ENCODE peak calls at places on chromosomes 1 and 21, in five cellular contexts. L is AG08396, C is activated T-cell treated with anti-CD3 and anti-CD28 coated beads for 1 hour, U is CD14-positive monocyte, X is adrenal gland. G is an unnamed sample.

GRCh38 chr21:44427241-44428120 is 27.8 kb upstream of the LRRC3 start:
- DNase-seq in L (no peak), C (no peak), U (no peak), X (no peak), G (no peak)

GRCh38 chr1:18549131-18549530 is 68.4 kb downstream of the KLHDC7A start:
- DNase-seq in L (no peak), C (no peak), U (no peak), X (no peak), G (no peak)

GRCh38 chr1:113930499-113931161 is 1.5 kb downstream of the HIPK1 start:
- DNase-seq in L (peak), C (peak), U (peak), X (no peak), G (peak)

GRCh38 chr1:47972864-47973437 is 24.2 kb downstream of the TRABD2B start:
- DNase-seq in L (no peak), C (no peak), U (no peak), X (no peak), G (no peak)

GRCh38 chr1:15023976-15024375 is 129.6 kb upstream of the TMEM51 start:
- DNase-seq in L (no peak), C (no peak), U (no peak), X (no peak), G (no peak)

GRCh38 chr1:152164542-152165136 is 5.6 kb upstream of the RPTN start:
- DNase-seq in L (no peak), C (no peak), U (no peak), X (no peak), G (no peak)

GRCh38 chr1:180173952-180174351 is 19.3 kb downstream of the QSOX1 start:
- DNase-seq in L (peak), C (no peak), U (no peak), X (peak), G (no peak)

GRCh38 chr1:116404699-116405098 is 31.7 kb downstream of the ATP1A1 start:
- DNase-seq in L (no peak), C (no peak), U (no peak), X (no peak), G (no peak)

GRCh38 chr1:1272341-1273151 is 1.1 kb downstream of the UBE2J2 start:
- DNase-seq in L (no peak), C (no peak), U (no peak), X (peak), G (no peak)

GRCh38 chr1:221939598-221939997 is 197.7 kb upstream of the DUSP10 start:
- DNase-seq in L (no peak), C (no peak), U (no peak), X (no peak), G (no peak)

GRCh38 chr1:66285618-66286270 is 248.2 kb upstream of the SGIP1 start:
- DNase-seq in L (no peak), C (no peak), U (no peak), X (no peak), G (no peak)

GRCh38 chr1:181493145-181493544 is 9.8 kb downstream of the CACNA1E start:
- DNase-seq in L (no peak), C (no peak), U (no peak), X (no peak), G (no peak)

GRCh38 chr1:232769718-232770117 is 35.5 kb upstream of the MAP10 start:
- DNase-seq in L (no peak), C (no peak), U (no peak), X (no peak), G (no peak)

GRCh38 chr1:62237361-62237760 is 42.7 kb downstream of the L1TD1 start:
- DNase-seq in L (no peak), C (no peak), U (no peak), X (no peak), G (no peak)

GRCh38 chr21:43303240-43304178 is 123.4 kb downstream of the SIK1 start:
- DNase-seq in L (no peak), C (no peak), U (no peak), X (no peak), G (no peak)